ENCODE peak calls at places on chromosome 21, in seven cellular contexts. One of them, this sample, is unnamed.

GRCh38 chr21:45016491-45017375 is 57.6 kb upstream of the ADARB1 start:
- DNase-seq in foreskin fibroblast: no peak
- DNase-seq in NCI-H1436: no peak
- DNase-seq in fibroblast of lung: no peak
- DNase-seq in stimulated activated effector memory CD8-positive, alpha-beta T cell treated with anti-CD3 and anti-CD28 coated beads, Interleukin-12 subunit alpha, Interleukin-12 subunit beta, amount 100 ng/mL, for 72 hours: no peak
- DNase-seq in activated gamma-delta T cell treated with Interleukin-2 at 50 U/mL for 16 hours: no peak
- DNase-seq in KG1: no peak
- DNase-seq in this sample: no peak

GRCh38 chr21:38954450-38955059 is 148.8 kb downstream of the ETS2 start:
- DNase-seq in foreskin fibroblast: no peak
- DNase-seq in NCI-H1436: peak; percentile 27
- DNase-seq in fibroblast of lung: no peak
- DNase-seq in stimulated activated effector memory CD8-positive, alpha-beta T cell treated with anti-CD3 and anti-CD28 coated beads, Interleukin-12 subunit alpha, Interleukin-12 subunit beta, amount 100 ng/mL, for 72 hours: no peak
- DNase-seq in activated gamma-delta T cell treated with Interleukin-2 at 50 U/mL for 16 hours: no peak
- DNase-seq in KG1: no peak
- DNase-seq in this sample: no peak

GRCh38 chr21:44304846-44305245 is 5.0 kb downstream of the PFKL start:
- DNase-seq in foreskin fibroblast: no peak
- DNase-seq in NCI-H1436: peak; percentile 29
- DNase-seq in fibroblast of lung: peak; percentile 46
- DNase-seq in stimulated activated effector memory CD8-positive, alpha-beta T cell treated with anti-CD3 and anti-CD28 coated beads, Interleukin-12 subunit alpha, Interleukin-12 subunit beta, amount 100 ng/mL, for 72 hours: no peak
- DNase-seq in activated gamma-delta T cell treated with Interleukin-2 at 50 U/mL for 16 hours: peak; percentile 37
- DNase-seq in KG1: no peak
- DNase-seq in this sample: no peak

GRCh38 chr21:41446571-41446970 is 20.5 kb downstream of the MX1 start:
- DNase-seq in foreskin fibroblast: no peak
- DNase-seq in NCI-H1436: no peak
- DNase-seq in fibroblast of lung: no peak
- DNase-seq in stimulated activated effector memory CD8-positive, alpha-beta T cell treated with anti-CD3 and anti-CD28 coated beads, Interleukin-12 subunit alpha, Interleukin-12 subunit beta, amount 100 ng/mL, for 72 hours: no peak
- DNase-seq in activated gamma-delta T cell treated with Interleukin-2 at 50 U/mL for 16 hours: no peak
- DNase-seq in KG1: no peak
- DNase-seq in this sample: no peak

GRCh38 chr21:35015435-35016024 is 33.6 kb downstream of the RUNX1 start:
- DNase-seq in foreskin fibroblast: no peak
- DNase-seq in NCI-H1436: no peak
- DNase-seq in fibroblast of lung: no peak
- DNase-seq in stimulated activated effector memory CD8-positive, alpha-beta T cell treated with anti-CD3 and anti-CD28 coated beads, Interleukin-12 subunit alpha, Interleukin-12 subunit beta, amount 100 ng/mL, for 72 hours: no peak
- DNase-seq in activated gamma-delta T cell treated with Interleukin-2 at 50 U/mL for 16 hours: no peak
- DNase-seq in KG1: no peak
- DNase-seq in this sample: no peak

GRCh38 chr21:15001773-15002647 is 62.8 kb downstream of the NRIP1 start:
- DNase-seq in foreskin fibroblast: no peak
- DNase-seq in NCI-H1436: no peak
- DNase-seq in fibroblast of lung: no peak
- DNase-seq in stimulated activated effector memory CD8-positive, alpha-beta T cell treated with anti-CD3 and anti-CD28 coated beads, Interleukin-12 subunit alpha, Interleukin-12 subunit beta, amount 100 ng/mL, for 72 hours: no peak
- DNase-seq in activated gamma-delta T cell treated with Interleukin-2 at 50 U/mL for 16 hours: no peak
- DNase-seq in KG1: no peak
- DNase-seq in this sample: no peak

GRCh38 chr21:25934130-25934529 is 199.4 kb downstream of the GABPA start:
- DNase-seq in foreskin fibroblast: no peak
- DNase-seq in NCI-H1436: no peak
- DNase-seq in fibroblast of lung: peak; percentile 63
- DNase-seq in stimulated activated effector memory CD8-positive, alpha-beta T cell treated with anti-CD3 and anti-CD28 coated beads, Interleukin-12 subunit alpha, Interleukin-12 subunit beta, amount 100 ng/mL, for 72 hours: no peak
- DNase-seq in activated gamma-delta T cell treated with Interleukin-2 at 50 U/mL for 16 hours: no peak
- DNase-seq in KG1: no peak
- DNase-seq in this sample: no peak

GRCh38 chr21:39531777-39532333 is 80.1 kb downstream of the SH3BGR start:
- DNase-seq in foreskin fibroblast: no peak
- DNase-seq in NCI-H1436: no peak
- DNase-seq in fibroblast of lung: no peak
- DNase-seq in stimulated activated effector memory CD8-positive, alpha-beta T cell treated with anti-CD3 and anti-CD28 coated beads, Interleukin-12 subunit alpha, Interleukin-12 subunit beta, amount 100 ng/mL, for 72 hours: no peak
- DNase-seq in activated gamma-delta T cell treated with Interleukin-2 at 50 U/mL for 16 hours: no peak
- DNase-seq in KG1: no peak
- DNase-seq in this sample: no peak

GRCh38 chr21:32099812-32100416 is 178.9 kb downstream of the MIS18A start:
- DNase-seq in foreskin fibroblast: no peak
- DNase-seq in NCI-H1436: no peak
- DNase-seq in fibroblast of lung: no peak
- DNase-seq in stimulated activated effector memory CD8-positive, alpha-beta T cell treated with anti-CD3 and anti-CD28 coated beads, Interleukin-12 subunit alpha, Interleukin-12 subunit beta, amount 100 ng/mL, for 72 hours: no peak
- DNase-seq in activated gamma-delta T cell treated with Interleukin-2 at 50 U/mL for 16 hours: no peak
- DNase-seq in KG1: no peak
- DNase-seq in this sample: no peak

GRCh38 chr21:38343691-38344090 is 86.9 kb downstream of the KCNJ15 start:
- DNase-seq in foreskin fibroblast: no peak
- DNase-seq in NCI-H1436: no peak
- DNase-seq in fibroblast of lung: peak; percentile 59
- DNase-seq in stimulated activated effector memory CD8-positive, alpha-beta T cell treated with anti-CD3 and anti-CD28 coated beads, Interleukin-12 subunit alpha, Interleukin-12 subunit beta, amount 100 ng/mL, for 72 hours: no peak
- DNase-seq in activated gamma-delta T cell treated with Interleukin-2 at 50 U/mL for 16 hours: no peak
- DNase-seq in KG1: no peak
- DNase-seq in this sample: no peak

GRCh38 chr21:36859744-36860501 is 106.5 kb downstream of the HLCS start:
- DNase-seq in foreskin fibroblast: peak; percentile 26
- DNase-seq in NCI-H1436: no peak
- DNase-seq in fibroblast of lung: peak; percentile 29
- DNase-seq in stimulated activated effector memory CD8-positive, alpha-beta T cell treated with anti-CD3 and anti-CD28 coated beads, Interleukin-12 subunit alpha, Interleukin-12 subunit beta, amount 100 ng/mL, for 72 hours: peak; percentile 64
- DNase-seq in activated gamma-delta T cell treated with Interleukin-2 at 50 U/mL for 16 hours: peak; percentile 15
- DNase-seq in KG1: no peak
- DNase-seq in this sample: no peak

GRCh38 chr21:14594967-14595366 is 48.9 kb upstream of the SAMSN1 start:
- DNase-seq in foreskin fibroblast: no peak
- DNase-seq in NCI-H1436: no peak
- DNase-seq in fibroblast of lung: no peak
- DNase-seq in stimulated activated effector memory CD8-positive, alpha-beta T cell treated with anti-CD3 and anti-CD28 coated beads, Interleukin-12 subunit alpha, Interleukin-12 subunit beta, amount 100 ng/mL, for 72 hours: no peak
- DNase-seq in activated gamma-delta T cell treated with Interleukin-2 at 50 U/mL for 16 hours: no peak
- DNase-seq in KG1: no peak
- DNase-seq in this sample: no peak